ENCODE peak calls at places on chromosomes 13 and 19, in eight cellular contexts. One of them, this sample, is unnamed.

GRCh38 chr13:105346141-105346766 is 1189.2 kb downstream of the EFNB2 start:
- DNase-seq in body of pancreas: no peak
- DNase-seq in mesenchymal stem cell: peak; percentile 90
- DNase-seq in lower lobe of right lung: no peak
- DNase-seq in left ventricle myocardium inferior: no peak
- DNase-seq in ovary: no peak
- DNase-seq in mammary epithelial cell: peak; percentile 69
- DNase-seq in CD4-positive, alpha-beta memory T cell: no peak
- DNase-seq in this sample: no peak

GRCh38 chr19:51626675-51627074 is 3.5 kb downstream of the SIGLEC5 start:
- DNase-seq in body of pancreas: no peak
- DNase-seq in mesenchymal stem cell: no peak
- DNase-seq in lower lobe of right lung: no peak
- DNase-seq in left ventricle myocardium inferior: no peak
- DNase-seq in ovary: no peak
- DNase-seq in mammary epithelial cell: no peak
- DNase-seq in CD4-positive, alpha-beta memory T cell: no peak
- DNase-seq in this sample: no peak

GRCh38 chr19:13150919-13151604 is 851 bp downstream of the IER2 start:
- DNase-seq in body of pancreas: peak; percentile 41
- DNase-seq in mesenchymal stem cell: peak; percentile 31
- DNase-seq in lower lobe of right lung: no peak
- DNase-seq in left ventricle myocardium inferior: peak; percentile 47
- DNase-seq in ovary: peak; percentile 69
- DNase-seq in mammary epithelial cell: no peak
- DNase-seq in CD4-positive, alpha-beta memory T cell: peak; percentile 50
- DNase-seq in this sample: peak; percentile 28

GRCh38 chr13:23160241-23161175 is 20.3 kb upstream of the SGCG start:
- DNase-seq in body of pancreas: no peak
- DNase-seq in mesenchymal stem cell: no peak
- DNase-seq in lower lobe of right lung: no peak
- DNase-seq in left ventricle myocardium inferior: no peak
- DNase-seq in ovary: no peak
- DNase-seq in mammary epithelial cell: no peak
- DNase-seq in CD4-positive, alpha-beta memory T cell: no peak
- DNase-seq in this sample: no peak

GRCh38 chr13:38743499-38743898 is 56.6 kb downstream of the FREM2 start:
- DNase-seq in body of pancreas: no peak
- DNase-seq in mesenchymal stem cell: no peak
- DNase-seq in lower lobe of right lung: no peak
- DNase-seq in left ventricle myocardium inferior: no peak
- DNase-seq in ovary: no peak
- DNase-seq in mammary epithelial cell: peak; percentile 13
- DNase-seq in CD4-positive, alpha-beta memory T cell: no peak
- DNase-seq in this sample: no peak

GRCh38 chr13:41132512-41133152 is at the start of gene KBTBD6:
- DNase-seq in body of pancreas: peak; percentile 97
- DNase-seq in mesenchymal stem cell: peak; percentile 100
- DNase-seq in lower lobe of right lung: peak; percentile 98
- DNase-seq in left ventricle myocardium inferior: peak; percentile 96
- DNase-seq in ovary: peak; percentile 91
- DNase-seq in mammary epithelial cell: peak; percentile 100
- DNase-seq in CD4-positive, alpha-beta memory T cell: peak; percentile 95
- DNase-seq in this sample: peak; percentile 97

GRCh38 chr19:34994286-34994642 is 5.9 kb upstream of the GRAMD1A start:
- DNase-seq in body of pancreas: no peak
- DNase-seq in mesenchymal stem cell: no peak
- DNase-seq in lower lobe of right lung: peak; percentile 44
- DNase-seq in left ventricle myocardium inferior: no peak
- DNase-seq in ovary: no peak
- DNase-seq in mammary epithelial cell: no peak
- DNase-seq in CD4-positive, alpha-beta memory T cell: no peak
- DNase-seq in this sample: no peak

GRCh38 chr19:4933528-4933927 is 24.2 kb downstream of the UHRF1 start:
- DNase-seq in body of pancreas: no peak
- DNase-seq in mesenchymal stem cell: no peak
- DNase-seq in lower lobe of right lung: no peak
- DNase-seq in left ventricle myocardium inferior: no peak
- DNase-seq in ovary: no peak
- DNase-seq in mammary epithelial cell: peak; percentile 54
- DNase-seq in CD4-positive, alpha-beta memory T cell: no peak
- DNase-seq in this sample: peak; percentile 90

GRCh38 chr19:10112037-10112751 is 701 bp downstream of the P2RY11 start:
- DNase-seq in body of pancreas: no peak
- DNase-seq in mesenchymal stem cell: peak; percentile 25
- DNase-seq in lower lobe of right lung: peak; percentile 78
- DNase-seq in left ventricle myocardium inferior: no peak
- DNase-seq in ovary: no peak
- DNase-seq in mammary epithelial cell: no peak
- DNase-seq in CD4-positive, alpha-beta memory T cell: peak; percentile 87
- DNase-seq in this sample: no peak

GRCh38 chr19:40571831-40572495 is 4.7 kb upstream of the SHKBP1 start:
- DNase-seq in body of pancreas: no peak
- DNase-seq in mesenchymal stem cell: no peak
- DNase-seq in lower lobe of right lung: no peak
- DNase-seq in left ventricle myocardium inferior: no peak
- DNase-seq in ovary: no peak
- DNase-seq in mammary epithelial cell: no peak
- DNase-seq in CD4-positive, alpha-beta memory T cell: no peak
- DNase-seq in this sample: no peak

GRCh38 chr19:40571005-40571318 is 5.7 kb upstream of the SHKBP1 start:
- DNase-seq in body of pancreas: no peak
- DNase-seq in mesenchymal stem cell: no peak
- DNase-seq in lower lobe of right lung: no peak
- DNase-seq in left ventricle myocardium inferior: no peak
- DNase-seq in ovary: no peak
- DNase-seq in mammary epithelial cell: no peak
- DNase-seq in CD4-positive, alpha-beta memory T cell: no peak
- DNase-seq in this sample: no peak

GRCh38 chr19:40567040-40567749 is 9.5 kb upstream of the SHKBP1 start:
- DNase-seq in body of pancreas: no peak
- DNase-seq in mesenchymal stem cell: no peak
- DNase-seq in lower lobe of right lung: no peak
- DNase-seq in left ventricle myocardium inferior: no peak
- DNase-seq in ovary: no peak
- DNase-seq in mammary epithelial cell: no peak
- DNase-seq in CD4-positive, alpha-beta memory T cell: no peak
- DNase-seq in this sample: no peak

GRCh38 chr19:40567750-40568494 is 8.8 kb upstream of the SHKBP1 start:
- DNase-seq in body of pancreas: no peak
- DNase-seq in mesenchymal stem cell: no peak
- DNase-seq in lower lobe of right lung: no peak
- DNase-seq in left ventricle myocardium inferior: no peak
- DNase-seq in ovary: no peak
- DNase-seq in mammary epithelial cell: no peak
- DNase-seq in CD4-positive, alpha-beta memory T cell: no peak
- DNase-seq in this sample: no peak

DNA sequence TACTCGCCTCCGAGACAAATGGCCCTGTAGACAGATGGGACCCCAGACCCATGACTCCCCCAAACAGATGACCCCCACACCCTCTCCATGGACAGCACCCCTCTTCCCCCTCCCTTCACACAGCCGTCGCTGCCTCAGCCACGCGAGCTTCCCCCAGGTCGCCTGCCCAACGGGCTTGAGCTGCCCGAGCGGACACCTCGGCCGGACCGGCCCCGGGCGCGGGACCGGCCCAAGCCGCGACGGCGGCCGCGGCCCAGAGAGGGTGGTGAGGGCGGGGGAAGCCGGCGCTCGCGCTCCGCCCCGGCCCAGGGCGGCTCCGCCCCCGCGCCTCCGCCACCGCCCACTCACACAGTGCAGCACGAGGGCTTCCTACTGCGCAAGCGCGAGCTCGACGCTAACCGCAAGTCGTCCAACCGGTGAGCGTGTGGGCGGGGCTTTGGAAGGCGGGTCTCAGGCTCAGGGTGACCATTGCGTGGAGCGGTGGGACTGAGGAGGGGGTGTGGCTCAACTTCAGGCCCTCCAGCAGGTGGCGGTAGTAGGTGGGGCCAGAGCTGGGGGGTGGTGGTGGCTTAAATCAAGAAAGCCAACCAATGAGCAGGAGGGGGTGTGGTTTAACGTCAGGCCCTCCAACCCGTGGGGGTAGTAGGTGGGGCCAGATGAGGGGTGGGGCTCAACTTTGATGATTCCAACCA is 6.2 kb upstream of the SHKBP1 start:
- DNase-seq in body of pancreas: peak; percentile 100
- DNase-seq in mesenchymal stem cell: peak; percentile 99
- DNase-seq in lower lobe of right lung: peak; percentile 100
- DNase-seq in left ventricle myocardium inferior: peak; percentile 99
- DNase-seq in ovary: peak; percentile 99
- DNase-seq in mammary epithelial cell: peak; percentile 98
- DNase-seq in CD4-positive, alpha-beta memory T cell: peak; percentile 98
- DNase-seq in this sample: peak; percentile 98
- H3K27ac ChIP-seq in body of pancreas: peak overlapping the region; percentile 47
- H3K27ac ChIP-seq in mesenchymal stem cell: peak overlapping the region; percentile 68
- H3K27ac ChIP-seq in lower lobe of right lung: peak overlapping the region; percentile 24
- H3K27ac ChIP-seq in left ventricle myocardium inferior: peak overlapping the region; percentile 33
- H3K27ac ChIP-seq in ovary: peak overlapping the region; percentile 40
- H3K27ac ChIP-seq in mammary epithelial cell: peak overlapping the region; percentile 77
- H3K27ac ChIP-seq in CD4-positive, alpha-beta memory T cell: no peak overlapping the region
- H3K27ac ChIP-seq in this sample: peak overlapping the region; percentile 67

GRCh38 chr13:101639711-101640110 is 187.2 kb downstream of the ITGBL1 start:
- DNase-seq in body of pancreas: no peak
- DNase-seq in mesenchymal stem cell: no peak
- DNase-seq in lower lobe of right lung: no peak
- DNase-seq in left ventricle myocardium inferior: no peak
- DNase-seq in ovary: no peak
- DNase-seq in mammary epithelial cell: no peak
- DNase-seq in CD4-positive, alpha-beta memory T cell: no peak
- DNase-seq in this sample: no peak
- H3K27ac ChIP-seq in body of pancreas: no peak overlapping the region
- H3K27ac ChIP-seq in mesenchymal stem cell: no peak overlapping the region
- H3K27ac ChIP-seq in lower lobe of right lung: no peak overlapping the region
- H3K27ac ChIP-seq in left ventricle myocardium inferior: no peak overlapping the region
- H3K27ac ChIP-seq in ovary: no peak overlapping the region
- H3K27ac ChIP-seq in mammary epithelial cell: no peak overlapping the region
- H3K27ac ChIP-seq in CD4-positive, alpha-beta memory T cell: no peak overlapping the region
- H3K27ac ChIP-seq in this sample: no peak overlapping the region

DNA sequence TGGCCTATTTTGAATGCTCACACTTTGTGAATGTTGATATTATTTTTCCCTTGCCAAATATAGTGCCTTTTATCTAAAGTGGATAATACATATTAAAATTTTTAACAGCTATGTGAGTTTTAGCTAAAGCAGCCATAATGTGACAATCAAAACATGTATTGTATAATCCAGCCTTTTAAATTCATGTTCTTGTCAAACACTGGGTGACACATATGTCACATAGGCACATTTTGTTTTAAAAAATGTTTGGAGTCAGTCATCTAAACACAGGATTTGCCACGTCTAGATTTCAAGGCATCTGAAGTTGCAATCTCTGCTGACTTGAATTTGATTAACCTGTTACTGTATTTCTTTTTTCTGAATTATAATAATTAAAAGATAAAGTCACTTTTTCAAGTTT is 1256.5 kb downstream of the SLITRK1 start:
- DNase-seq in body of pancreas: no peak
- DNase-seq in mesenchymal stem cell: no peak
- DNase-seq in lower lobe of right lung: no peak
- DNase-seq in left ventricle myocardium inferior: no peak
- DNase-seq in ovary: no peak
- DNase-seq in mammary epithelial cell: no peak
- DNase-seq in CD4-positive, alpha-beta memory T cell: no peak
- DNase-seq in this sample: no peak
- H3K27ac ChIP-seq in body of pancreas: no peak overlapping the region
- H3K27ac ChIP-seq in mesenchymal stem cell: no peak overlapping the region
- H3K27ac ChIP-seq in lower lobe of right lung: no peak overlapping the region
- H3K27ac ChIP-seq in left ventricle myocardium inferior: no peak overlapping the region
- H3K27ac ChIP-seq in ovary: no peak overlapping the region
- H3K27ac ChIP-seq in mammary epithelial cell: no peak overlapping the region
- H3K27ac ChIP-seq in CD4-positive, alpha-beta memory T cell: no peak overlapping the region
- H3K27ac ChIP-seq in this sample: no peak overlapping the region

GRCh38 chr19:14198384-14199376 is 7.3 kb downstream of the ADGRL1 start:
- DNase-seq in body of pancreas: no peak
- DNase-seq in mesenchymal stem cell: no peak
- DNase-seq in lower lobe of right lung: no peak
- DNase-seq in left ventricle myocardium inferior: no peak
- DNase-seq in ovary: no peak
- DNase-seq in mammary epithelial cell: no peak
- DNase-seq in CD4-positive, alpha-beta memory T cell: no peak
- DNase-seq in this sample: no peak

GRCh38 chr19:14197882-14198281 is 8.1 kb downstream of the ADGRL1 start:
- DNase-seq in body of pancreas: no peak
- DNase-seq in mesenchymal stem cell: no peak
- DNase-seq in lower lobe of right lung: no peak
- DNase-seq in left ventricle myocardium inferior: no peak
- DNase-seq in ovary: no peak
- DNase-seq in mammary epithelial cell: no peak
- DNase-seq in CD4-positive, alpha-beta memory T cell: no peak
- DNase-seq in this sample: no peak

DNA sequence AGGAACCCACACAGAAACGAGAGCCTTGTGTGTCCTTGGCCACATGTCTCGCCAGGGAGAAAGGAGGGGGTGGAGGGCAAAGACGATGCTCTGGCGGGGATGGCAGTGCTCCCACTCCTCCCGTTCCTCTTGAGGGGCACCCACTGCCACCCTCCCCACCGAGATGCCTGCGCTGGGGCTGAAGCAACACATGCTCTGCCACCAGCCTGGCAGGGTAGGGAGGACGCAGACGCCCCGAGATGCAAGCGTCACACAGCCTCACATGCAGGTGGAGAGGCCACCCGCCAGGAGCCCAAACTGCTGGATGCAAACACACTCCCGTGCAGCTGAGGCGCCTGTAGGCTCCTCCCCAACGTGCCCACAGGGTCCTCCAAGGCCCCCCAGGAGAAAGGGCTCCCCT is 2.7 kb downstream of the ADGRL1 start:
- DNase-seq in body of pancreas: no peak
- DNase-seq in mesenchymal stem cell: no peak
- DNase-seq in lower lobe of right lung: no peak
- DNase-seq in left ventricle myocardium inferior: no peak
- DNase-seq in ovary: no peak
- DNase-seq in mammary epithelial cell: no peak
- DNase-seq in CD4-positive, alpha-beta memory T cell: peak; percentile 49
- DNase-seq in this sample: no peak
- H3K27ac ChIP-seq in body of pancreas: no peak overlapping the region
- H3K27ac ChIP-seq in mesenchymal stem cell: no peak overlapping the region
- H3K27ac ChIP-seq in lower lobe of right lung: no peak overlapping the region
- H3K27ac ChIP-seq in left ventricle myocardium inferior: no peak overlapping the region
- H3K27ac ChIP-seq in ovary: no peak overlapping the region
- H3K27ac ChIP-seq in mammary epithelial cell: no peak overlapping the region
- H3K27ac ChIP-seq in CD4-positive, alpha-beta memory T cell: no peak overlapping the region
- H3K27ac ChIP-seq in this sample: no peak overlapping the region

GRCh38 chr13:97198753-97199152 is 23.4 kb upstream of the MBNL2 start:
- DNase-seq in body of pancreas: no peak
- DNase-seq in mesenchymal stem cell: no peak
- DNase-seq in lower lobe of right lung: no peak
- DNase-seq in left ventricle myocardium inferior: no peak
- DNase-seq in ovary: no peak
- DNase-seq in mammary epithelial cell: no peak
- DNase-seq in CD4-positive, alpha-beta memory T cell: no peak
- DNase-seq in this sample: no peak
- H3K27ac ChIP-seq in body of pancreas: no peak overlapping the region
- H3K27ac ChIP-seq in mesenchymal stem cell: no peak overlapping the region
- H3K27ac ChIP-seq in lower lobe of right lung: no peak overlapping the region
- H3K27ac ChIP-seq in left ventricle myocardium inferior: no peak overlapping the region
- H3K27ac ChIP-seq in ovary: no peak overlapping the region
- H3K27ac ChIP-seq in mammary epithelial cell: no peak overlapping the region
- H3K27ac ChIP-seq in CD4-positive, alpha-beta memory T cell: no peak overlapping the region
- H3K27ac ChIP-seq in this sample: no peak overlapping the region

GRCh38 chr13:29785978-29786377 is 64.4 kb downstream of the UBL3 start:
- DNase-seq in body of pancreas: no peak
- DNase-seq in mesenchymal stem cell: no peak
- DNase-seq in lower lobe of right lung: no peak
- DNase-seq in left ventricle myocardium inferior: no peak
- DNase-seq in ovary: no peak
- DNase-seq in mammary epithelial cell: no peak
- DNase-seq in CD4-positive, alpha-beta memory T cell: no peak
- DNase-seq in this sample: no peak
- H3K27ac ChIP-seq in body of pancreas: peak overlapping the region; percentile 14
- H3K27ac ChIP-seq in mesenchymal stem cell: no peak overlapping the region
- H3K27ac ChIP-seq in lower lobe of right lung: no peak overlapping the region
- H3K27ac ChIP-seq in left ventricle myocardium inferior: no peak overlapping the region
- H3K27ac ChIP-seq in ovary: no peak overlapping the region
- H3K27ac ChIP-seq in mammary epithelial cell: no peak overlapping the region
- H3K27ac ChIP-seq in CD4-positive, alpha-beta memory T cell: no peak overlapping the region
- H3K27ac ChIP-seq in this sample: no peak overlapping the region